ENCODE peak calls at places on chromosomes 1 and 21, in ten cellular contexts. D is mucosa of descending colon, R is lower lobe of right lung, U is fibroblast of villous mesenchyme, S is thoracic aorta, M is heart left ventricle, L is coronary artery, F is right lobe of liver, N is cardiac fibroblast, B is AG09309. I is an unnamed sample.

GRCh38 chr1:184499626-184500025 is 112.8 kb downstream of the C1orf21 start:
- DNase-seq in L (no peak), N (no peak), S (no peak), D (no peak), U (peak; percentile 29), B (peak; percentile 23), R (no peak), F (no peak), M (no peak), I (no peak)

GRCh38 chr1:77068013-77068412 is 151.2 kb downstream of the PIGK start:
- DNase-seq in F (no peak), M (no peak), R (no peak), B (no peak), L (no peak), U (no peak), S (no peak), D (no peak), N (no peak), I (no peak)

GRCh38 chr1:70196333-70196732 is 9.0 kb downstream of the LRRC40 start:
- DNase-seq in S (no peak), R (no peak), U (no peak), D (no peak), N (no peak), M (no peak), L (no peak), B (no peak), F (no peak), I (no peak)

GRCh38 chr1:161885759-161886158 is 119.6 kb downstream of the ATF6 start:
- DNase-seq in D (no peak), S (no peak), M (no peak), U (no peak), L (no peak), N (no peak), R (no peak), B (no peak), F (no peak), I (no peak)

GRCh38 chr21:14453339-14453738 is 70.4 kb upstream of the HSPA13 start:
- DNase-seq in F (no peak), R (no peak), N (no peak), U (no peak), M (no peak), S (no peak), B (no peak), D (peak; percentile 4), L (no peak), I (no peak)

GRCh38 chr1:18681423-18681835 is 50.8 kb downstream of the PAX7 start:
- DNase-seq in U (peak; percentile 2), S (no peak), D (peak; percentile 23), F (no peak), L (no peak), M (no peak), N (peak; percentile 39), B (no peak), R (no peak), I (no peak)

GRCh38 chr1:160129046-160129445 is 13.5 kb downstream of the ATP1A2 start:
- DNase-seq in U (no peak), L (no peak), R (no peak), F (no peak), D (no peak), S (no peak), B (no peak), N (no peak), M (no peak), I (no peak)

GRCh38 chr1:225677350-225678124 is 24.6 kb upstream of the ENAH start:
- DNase-seq in S (no peak), D (no peak), U (no peak), B (no peak), L (no peak), M (no peak), R (no peak), N (no peak), F (peak; percentile 19), I (no peak)

GRCh38 chr1:100353073-100353801 is 931 bp downstream of the CDC14A start:
- DNase-seq in D (peak; percentile 51), N (no peak), B (no peak), F (peak; percentile 57), M (peak; percentile 40), R (peak; percentile 58), S (no peak), L (peak; percentile 81), U (peak; percentile 27), I (no peak)

GRCh38 chr1:228706305-228706704 is 29.0 kb upstream of the RHOU start:
- DNase-seq in U (no peak), M (no peak), L (no peak), D (no peak), F (no peak), B (no peak), R (no peak), N (no peak), S (no peak), I (no peak)

GRCh38 chr1:39105841-39106765 is 80.0 kb downstream of the NDUFS5 start:
- DNase-seq in D (peak; percentile 54), F (peak; percentile 76), M (peak; percentile 72), N (peak; percentile 52), B (no peak), U (peak; percentile 72), S (no peak), L (peak; percentile 83), R (peak; percentile 65), I (peak; percentile 56)

GRCh38 chr1:201686709-201687455 is 142.1 kb upstream of the IPO9 start:
- DNase-seq in F (no peak), N (peak; percentile 15), R (no peak), B (no peak), L (no peak), M (no peak), D (peak; percentile 59), U (no peak), S (no peak), I (peak; percentile 59)

GRCh38 chr1:200991039-200991698 is 32.3 kb downstream of the KIF21B start:
- DNase-seq in U (no peak), N (no peak), M (no peak), F (no peak), R (no peak), B (no peak), L (no peak), S (no peak), D (no peak), I (no peak)

DNA sequence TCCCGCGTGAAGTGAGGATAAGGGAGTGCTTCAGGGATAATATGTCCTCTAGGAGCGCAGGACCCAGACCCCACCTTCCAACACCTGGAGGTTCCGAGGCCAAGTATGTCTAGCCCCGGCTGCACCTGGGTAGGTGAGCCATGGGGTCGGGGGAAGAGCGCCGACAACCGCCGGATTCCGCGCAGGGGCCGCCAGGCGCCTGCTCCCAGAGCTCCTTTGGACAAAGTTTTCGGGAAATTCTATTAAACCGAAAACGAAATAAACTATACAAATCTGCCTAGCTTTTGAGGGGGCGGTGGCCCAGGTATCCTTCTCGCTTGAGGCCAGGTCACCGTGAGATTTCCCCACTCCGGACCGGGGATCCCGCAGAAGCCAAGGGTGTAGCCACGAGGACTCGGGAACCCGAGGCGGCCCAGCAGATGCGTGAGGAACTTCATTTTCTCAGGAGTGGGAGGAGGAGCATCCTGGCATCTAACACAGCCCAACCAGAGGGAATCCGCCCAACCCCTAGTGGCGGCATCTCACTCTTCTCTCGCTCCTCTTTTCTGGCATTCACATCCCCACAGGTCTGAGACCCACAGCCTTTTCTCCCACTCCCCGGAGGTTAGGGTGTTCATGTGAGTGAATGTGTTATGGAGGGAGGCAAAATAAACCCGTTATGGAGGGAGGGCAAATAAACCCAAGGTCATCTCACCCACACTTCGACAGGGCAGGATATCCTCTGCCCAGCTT is 2.3 kb upstream of the DMRTA2 start:
- DNase-seq in B (no peak), S (no peak), F (no peak), M (no peak), U (no peak), R (no peak), L (no peak), D (no peak), N (no peak), I (no peak)
- TF ChIP-seq CTCF in B (peak; percentile 7), S (no peak), F (no peak), M (no peak), U (no peak), R (no peak), L (no peak), D (no peak), N (no peak), I (no peak)

GRCh38 chr21:38379171-38379570 is 119.1 kb downstream of the ERG start:
- DNase-seq in R (no peak), U (no peak), F (no peak), D (no peak), L (no peak), N (peak; percentile 8), M (no peak), S (no peak), B (no peak), I (no peak)

GRCh38 chr21:38377165-38378093 is 120.6 kb downstream of the KCNJ15 start:
- DNase-seq in L (no peak), S (no peak), N (no peak), R (no peak), F (no peak), U (no peak), D (no peak), B (no peak), M (no peak), I (no peak)

GRCh38 chr21:38380391-38381137 is 117.7 kb downstream of the ERG start:
- DNase-seq in F (no peak), R (no peak), M (no peak), L (no peak), S (no peak), D (no peak), U (peak; percentile 17), B (no peak), N (peak; percentile 46), I (no peak)

GRCh38 chr21:38376693-38377092 is 119.9 kb downstream of the KCNJ15 start:
- DNase-seq in N (no peak), L (no peak), S (no peak), B (no peak), D (no peak), M (peak; percentile 41), U (no peak), F (no peak), R (no peak), I (no peak)

DNA sequence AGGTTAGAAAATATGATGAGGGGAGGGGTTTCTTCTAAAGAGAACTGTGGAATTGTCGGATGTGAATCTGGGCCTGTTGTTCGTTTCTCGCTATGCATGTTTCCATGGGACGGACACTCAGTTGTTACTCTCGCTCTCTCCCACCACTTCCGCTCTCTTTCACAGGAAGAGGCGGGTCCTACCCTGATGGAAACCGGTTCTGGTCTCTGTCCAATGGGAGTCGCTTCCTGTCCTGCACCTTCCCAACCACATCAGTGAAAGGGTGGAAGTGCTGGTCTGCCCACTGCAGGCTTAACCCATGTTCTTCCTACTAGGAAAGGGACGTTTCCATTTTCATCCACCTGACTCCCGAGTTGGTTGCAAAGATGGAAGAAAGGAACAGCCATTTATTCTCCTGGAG is 119.4 kb downstream of the KCNJ15 start:
- DNase-seq in F (no peak), L (no peak), D (no peak), R (peak; percentile 54), M (peak; percentile 46), U (no peak), N (no peak), B (no peak), S (no peak), I (no peak)
- H3K4me3 ChIP-seq in F (no peak overlapping the region), L (peak overlapping the region; percentile 14), D (no peak overlapping the region), R (peak overlapping the region; percentile 42), M (peak overlapping the region; percentile 1), U (no peak overlapping the region), N (no peak overlapping the region), B (no peak overlapping the region), S (peak overlapping the region; percentile 15), I (no peak overlapping the region)

GRCh38 chr1:5595531-5596170 is 396.6 kb downstream of the NPHP4 start:
- DNase-seq in B (no peak), U (no peak), R (no peak), D (no peak), F (no peak), L (peak; percentile 43), N (no peak), S (no peak), M (no peak), I (no peak)
- TF ChIP-seq CTCF in B (no peak), U (no peak), R (no peak), D (no peak), F (no peak), L (no peak), N (no peak), S (no peak), M (no peak), I (no peak)

GRCh38 chr21:26965567-26966359 is 1.1 kb downstream of the ADAMTS5 start:
- DNase-seq in D (peak; percentile 16), N (peak; percentile 18), R (peak; percentile 47), B (no peak), F (peak; percentile 38), L (no peak), M (peak; percentile 42), S (no peak), U (peak; percentile 53), I (no peak)
- H3K4me3 ChIP-seq in D (peak overlapping the region; percentile 11), N (peak overlapping the region; percentile 56), R (peak overlapping the region; percentile 58), B (peak overlapping the region; percentile 64), F (peak overlapping the region; percentile 30), L (peak overlapping the region; percentile 85), M (peak overlapping the region; percentile 60), S (peak overlapping the region; percentile 77), U (peak overlapping the region; percentile 77), I (peak overlapping the region; percentile 64)

I was measured in epithelial cell of proximal tubule.